ENCODE peak calls at places on chromosomes 13 and 19, in eight cellular contexts. C is stimulated activated CD4-positive, alpha-beta T cell treated with anti-CD3 and anti-CD28 coated beads, Interleukin-2, amount 100 ng/mL, for 48 hours; N is hepatic stellate cell; P is mucosa of descending colon; D is activated CD4-positive, CD25-positive, alpha-beta regulatory T cell treated with anti-CD3 and anti-CD28 coated beads, Interleukin-2, amount 50 U/mL, for 72 hours; M is LoVo; E is non-pigmented ciliary epithelial cell; W is activated CD4-positive, alpha-beta T cell treated with anti-CD3 and anti-CD28 coated beads, Interleukin-2, amount 50 U/mL, for 4 hours. G is an unnamed sample.

GRCh38 chr13:94901070-94901469 is 188.7 kb upstream of the SOX21 start:
- DNase-seq in C (no peak), N (no peak), P (no peak), D (no peak), M (no peak), E (no peak), W (no peak), G (no peak)

GRCh38 chr19:35125270-35125717 is 9.6 kb downstream of the LGI4 start:
- DNase-seq in C (no peak), N (no peak), P (peak), D (no peak), M (no peak), E (no peak), W (no peak), G (peak)

GRCh38 chr13:36875431-36875830 is 44.6 kb downstream of the SMAD9 start:
- DNase-seq in C (no peak), N (no peak), P (no peak), D (no peak), M (no peak), E (no peak), W (no peak), G (no peak)

GRCh38 chr13:31310356-31310755 is 110.6 kb downstream of the B3GLCT start:
- DNase-seq in C (no peak), N (no peak), P (no peak), D (no peak), M (no peak), E (no peak), W (no peak), G (no peak)

GRCh38 chr13:44396963-44397580 is 23.4 kb downstream of the SERP2 start:
- DNase-seq in C (no peak), N (peak), P (no peak), D (no peak), M (no peak), E (peak), W (no peak), G (no peak)

GRCh38 chr13:40390290-40391008 is 276.0 kb downstream of the FOXO1 start:
- DNase-seq in C (no peak), N (no peak), P (no peak), D (no peak), M (no peak), E (no peak), W (no peak), G (no peak)

GRCh38 chr13:41643502-41643901 is 186.2 kb downstream of the RGCC start:
- DNase-seq in C (no peak), N (no peak), P (no peak), D (no peak), M (no peak), E (no peak), W (no peak), G (no peak)

GRCh38 chr13:113637262-113638160 is 20.5 kb downstream of the ATP4B start:
- DNase-seq in C (no peak), N (no peak), P (no peak), D (peak), M (no peak), E (no peak), W (no peak), G (peak)

GRCh38 chr13:33207616-33207964 is 78.0 kb downstream of the STARD13 start:
- DNase-seq in C (no peak), N (no peak), P (no peak), D (no peak), M (no peak), E (no peak), W (no peak), G (no peak)

GRCh38 chr19:4264812-4265211 is 14.3 kb upstream of the SHD start:
- DNase-seq in C (no peak), N (no peak), P (no peak), D (no peak), M (no peak), E (no peak), W (no peak), G (no peak)

GRCh38 chr13:81659984-81660383 is 1319.1 kb upstream of the SPRY2 start:
- DNase-seq in C (no peak), N (no peak), P (no peak), D (no peak), M (no peak), E (no peak), W (no peak), G (no peak)

GRCh38 chr19:49879243-49879960 is 1.9 kb downstream of the TBC1D17 start:
- DNase-seq in C (no peak), N (no peak), P (no peak), D (no peak), M (no peak), E (no peak), W (no peak), G (peak)

GRCh38 chr13:110097013-110097412 is 209.9 kb downstream of the COL4A1 start:
- DNase-seq in C (no peak), N (no peak), P (no peak), D (no peak), M (no peak), E (no peak), W (no peak), G (no peak)

GRCh38 chr13:109605846-109606245 is 180.5 kb downstream of the IRS2 start:
- DNase-seq in C (no peak), N (no peak), P (no peak), D (no peak), M (no peak), E (no peak), W (no peak), G (no peak)

GRCh38 chr13:76854894-76855293 is 31.3 kb downstream of the KCTD12 start:
- DNase-seq in C (no peak), N (no peak), P (no peak), D (no peak), M (no peak), E (no peak), W (no peak), G (no peak)

GRCh38 chr13:93727301-93728141 is 500.9 kb downstream of the GPC6 start:
- DNase-seq in C (no peak), N (no peak), P (no peak), D (no peak), M (no peak), E (no peak), W (no peak), G (no peak)

GRCh38 chr13:21148557-21149258 is 27.6 kb downstream of the SKA3 start:
- DNase-seq in C (no peak), N (no peak), P (no peak), D (no peak), M (no peak), E (no peak), W (no peak), G (no peak)

GRCh38 chr13:59452189-59452588 is 711.5 kb downstream of the DIAPH3 start:
- DNase-seq in C (no peak), N (no peak), P (no peak), D (no peak), M (no peak), E (no peak), W (no peak), G (no peak)

GRCh38 chr13:66329988-66330429 is 900.1 kb downstream of the PCDH9 start:
- DNase-seq in C (no peak), N (peak), P (no peak), D (no peak), M (no peak), E (no peak), W (no peak), G (no peak)

GRCh38 chr13:33052446-33052845 is 36.2 kb downstream of the KL start:
- DNase-seq in C (no peak), N (no peak), P (no peak), D (no peak), M (no peak), E (no peak), W (no peak), G (no peak)

GRCh38 chr13:25415196-25415595 is 43.4 kb downstream of the ATP8A2 start:
- DNase-seq in C (no peak), N (no peak), P (no peak), D (no peak), M (no peak), E (no peak), W (no peak), G (no peak)